ENCODE peak calls at places on chromosomes 3 and 15, in six cellular contexts. One of them, this sample, is unnamed.

GRCh38 chr15:45529613-45530012 is 7.1 kb upstream of the SLC30A4 start:
- DNase-seq in GM12878: no peak
- DNase-seq in A549: no peak
- DNase-seq in endothelial cell of umbilical vein: no peak
- DNase-seq in K562: no peak
- DNase-seq in HepG2: no peak
- DNase-seq in this sample: no peak

GRCh38 chr3:166986000-166986399 is 394.1 kb downstream of the ZBBX start:
- DNase-seq in HepG2: no peak
- DNase-seq in GM12878: no peak
- DNase-seq in A549: no peak
- DNase-seq in endothelial cell of umbilical vein: no peak
- DNase-seq in K562: no peak
- DNase-seq in this sample: no peak

GRCh38 chr3:32256206-32256605 is 17.7 kb downstream of the CMTM8 start:
- DNase-seq in K562: no peak
- DNase-seq in HepG2: no peak
- DNase-seq in endothelial cell of umbilical vein: no peak
- DNase-seq in GM12878: no peak
- DNase-seq in A549: no peak
- DNase-seq in this sample: no peak

GRCh38 chr3:154214320-154214719 is 93.1 kb downstream of the ARHGEF26 start:
- DNase-seq in HepG2: no peak
- DNase-seq in A549: no peak
- DNase-seq in endothelial cell of umbilical vein: no peak
- DNase-seq in GM12878: no peak
- DNase-seq in K562: no peak
- DNase-seq in this sample: no peak

GRCh38 chr3:193548406-193548805 is 6.3 kb downstream of the ATP13A4 start:
- DNase-seq in A549: no peak
- DNase-seq in endothelial cell of umbilical vein: no peak
- DNase-seq in HepG2: no peak
- DNase-seq in GM12878: no peak
- DNase-seq in K562: no peak
- DNase-seq in this sample: no peak

GRCh38 chr3:108223928-108224327 is 1.7 kb upstream of the IFT57 start:
- DNase-seq in GM12878: no peak
- DNase-seq in K562: no peak
- DNase-seq in endothelial cell of umbilical vein: peak
- DNase-seq in HepG2: no peak
- DNase-seq in A549: no peak
- DNase-seq in this sample: peak

GRCh38 chr3:127675651-127676391 is 3.1 kb downstream of the ABTB1 start:
- DNase-seq in A549: no peak
- DNase-seq in GM12878: no peak
- DNase-seq in endothelial cell of umbilical vein: no peak
- DNase-seq in HepG2: no peak
- DNase-seq in K562: no peak
- DNase-seq in this sample: no peak

GRCh38 chr3:126948980-126949535 is 33.9 kb upstream of the PLXNA1 start:
- DNase-seq in HepG2: no peak
- DNase-seq in endothelial cell of umbilical vein: no peak
- DNase-seq in GM12878: no peak
- DNase-seq in K562: no peak
- DNase-seq in A549: no peak
- DNase-seq in this sample: no peak

GRCh38 chr3:24067483-24067882 is 122.4 kb downstream of the NR1D2 start:
- DNase-seq in HepG2: no peak
- DNase-seq in endothelial cell of umbilical vein: no peak
- DNase-seq in K562: no peak
- DNase-seq in GM12878: no peak
- DNase-seq in A549: no peak
- DNase-seq in this sample: no peak

GRCh38 chr15:77606142-77607034 is 26.3 kb downstream of the LINGO1 start:
- DNase-seq in HepG2: no peak
- DNase-seq in K562: peak
- DNase-seq in endothelial cell of umbilical vein: peak
- DNase-seq in GM12878: no peak
- DNase-seq in A549: no peak
- DNase-seq in this sample: peak

GRCh38 chr3:39346785-39347585 is 17.5 kb downstream of the CCR8 start:
- DNase-seq in A549: no peak
- DNase-seq in GM12878: no peak
- DNase-seq in endothelial cell of umbilical vein: no peak
- DNase-seq in K562: no peak
- DNase-seq in HepG2: no peak
- DNase-seq in this sample: no peak

GRCh38 chr3:149373235-149374125 is 4.0 kb downstream of the TM4SF1 start:
- DNase-seq in K562: no peak
- DNase-seq in GM12878: no peak
- DNase-seq in A549: peak
- DNase-seq in HepG2: peak
- DNase-seq in endothelial cell of umbilical vein: peak
- DNase-seq in this sample: peak

GRCh38 chr3:134029734-134030381 is at the start of gene SLCO2A1:
- DNase-seq in K562: no peak
- DNase-seq in A549: no peak
- DNase-seq in GM12878: no peak
- DNase-seq in endothelial cell of umbilical vein: peak
- DNase-seq in HepG2: no peak
- DNase-seq in this sample: peak

GRCh38 chr3:51817375-51817774 is 38.3 kb upstream of the IQCF6 start:
- DNase-seq in HepG2: no peak
- DNase-seq in endothelial cell of umbilical vein: no peak
- DNase-seq in K562: no peak
- DNase-seq in GM12878: no peak
- DNase-seq in A549: no peak
- DNase-seq in this sample: no peak

GRCh38 chr15:101479342-101479845 is 10.1 kb downstream of the PCSK6 start:
- DNase-seq in K562: peak
- DNase-seq in endothelial cell of umbilical vein: no peak
- DNase-seq in HepG2: no peak
- DNase-seq in A549: no peak
- DNase-seq in GM12878: no peak
- DNase-seq in this sample: no peak

GRCh38 chr15:70507772-70508351 is 255.5 kb downstream of the UACA start:
- DNase-seq in A549: peak
- DNase-seq in GM12878: no peak
- DNase-seq in K562: no peak
- DNase-seq in endothelial cell of umbilical vein: peak
- DNase-seq in HepG2: peak
- DNase-seq in this sample: peak

GRCh38 chr3:172061724-172062184 is 22.4 kb downstream of the FNDC3B start:
- DNase-seq in K562: no peak
- DNase-seq in GM12878: peak
- DNase-seq in A549: peak
- DNase-seq in HepG2: peak
- DNase-seq in endothelial cell of umbilical vein: peak
- DNase-seq in this sample: peak

GRCh38 chr3:128473180-128473519 is 6.5 kb upstream of the DNAJB8 start:
- DNase-seq in endothelial cell of umbilical vein: no peak
- DNase-seq in A549: no peak
- DNase-seq in HepG2: no peak
- DNase-seq in GM12878: no peak
- DNase-seq in K562: no peak
- DNase-seq in this sample: no peak

GRCh38 chr3:18649666-18650363 is 224.7 kb upstream of the SATB1 start:
- DNase-seq in A549: no peak
- DNase-seq in GM12878: peak
- DNase-seq in endothelial cell of umbilical vein: no peak
- DNase-seq in K562: no peak
- DNase-seq in HepG2: no peak
- DNase-seq in this sample: no peak

GRCh38 chr3:122671543-122671942 is 9.1 kb upstream of the PARP14 start:
- DNase-seq in HepG2: no peak
- DNase-seq in A549: no peak
- DNase-seq in GM12878: no peak
- DNase-seq in endothelial cell of umbilical vein: no peak
- DNase-seq in K562: no peak
- DNase-seq in this sample: no peak

GRCh38 chr3:144119611-144120010 is 148.0 kb downstream of the DIPK2A start:
- DNase-seq in endothelial cell of umbilical vein: no peak
- DNase-seq in HepG2: no peak
- DNase-seq in GM12878: no peak
- DNase-seq in A549: no peak
- DNase-seq in K562: no peak
- DNase-seq in this sample: no peak

GRCh38 chr15:94004697-94005096 is 226.7 kb upstream of the MCTP2 start:
- DNase-seq in HepG2: no peak
- DNase-seq in K562: no peak
- DNase-seq in endothelial cell of umbilical vein: no peak
- DNase-seq in GM12878: no peak
- DNase-seq in A549: no peak
- DNase-seq in this sample: no peak

GRCh38 chr15:89982315-89983055 is 18.6 kb upstream of the ZNF710 start:
- DNase-seq in endothelial cell of umbilical vein: no peak
- DNase-seq in A549: no peak
- DNase-seq in HepG2: no peak
- DNase-seq in K562: no peak
- DNase-seq in GM12878: no peak
- DNase-seq in this sample: no peak

GRCh38 chr3:133387341-133387740 is 12.5 kb upstream of the BFSP2 start:
- DNase-seq in endothelial cell of umbilical vein: no peak
- DNase-seq in HepG2: no peak
- DNase-seq in GM12878: no peak
- DNase-seq in K562: no peak
- DNase-seq in A549: no peak
- DNase-seq in this sample: no peak

GRCh38 chr3:105022813-105023212 is 343.9 kb upstream of the ALCAM start:
- DNase-seq in endothelial cell of umbilical vein: no peak
- DNase-seq in HepG2: no peak
- DNase-seq in A549: no peak
- DNase-seq in GM12878: no peak
- DNase-seq in K562: no peak
- DNase-seq in this sample: no peak

GRCh38 chr3:14480207-14481017 is 59.7 kb downstream of the GRIP2 start:
- DNase-seq in K562: no peak
- DNase-seq in A549: no peak
- DNase-seq in endothelial cell of umbilical vein: peak
- DNase-seq in HepG2: no peak
- DNase-seq in GM12878: no peak
- DNase-seq in this sample: no peak

GRCh38 chr3:66633564-66633963 is 132.7 kb upstream of the LRIG1 start:
- DNase-seq in GM12878: no peak
- DNase-seq in A549: no peak
- DNase-seq in K562: no peak
- DNase-seq in HepG2: no peak
- DNase-seq in endothelial cell of umbilical vein: no peak
- DNase-seq in this sample: no peak

GRCh38 chr3:66625464-66626216 is 124.8 kb upstream of the LRIG1 start:
- DNase-seq in K562: no peak
- DNase-seq in endothelial cell of umbilical vein: no peak
- DNase-seq in A549: no peak
- DNase-seq in GM12878: no peak
- DNase-seq in HepG2: no peak
- DNase-seq in this sample: no peak

GRCh38 chr3:66633982-66634381 is 133.2 kb upstream of the LRIG1 start:
- DNase-seq in endothelial cell of umbilical vein: no peak
- DNase-seq in HepG2: no peak
- DNase-seq in A549: no peak
- DNase-seq in GM12878: no peak
- DNase-seq in K562: no peak
- DNase-seq in this sample: no peak

DNA sequence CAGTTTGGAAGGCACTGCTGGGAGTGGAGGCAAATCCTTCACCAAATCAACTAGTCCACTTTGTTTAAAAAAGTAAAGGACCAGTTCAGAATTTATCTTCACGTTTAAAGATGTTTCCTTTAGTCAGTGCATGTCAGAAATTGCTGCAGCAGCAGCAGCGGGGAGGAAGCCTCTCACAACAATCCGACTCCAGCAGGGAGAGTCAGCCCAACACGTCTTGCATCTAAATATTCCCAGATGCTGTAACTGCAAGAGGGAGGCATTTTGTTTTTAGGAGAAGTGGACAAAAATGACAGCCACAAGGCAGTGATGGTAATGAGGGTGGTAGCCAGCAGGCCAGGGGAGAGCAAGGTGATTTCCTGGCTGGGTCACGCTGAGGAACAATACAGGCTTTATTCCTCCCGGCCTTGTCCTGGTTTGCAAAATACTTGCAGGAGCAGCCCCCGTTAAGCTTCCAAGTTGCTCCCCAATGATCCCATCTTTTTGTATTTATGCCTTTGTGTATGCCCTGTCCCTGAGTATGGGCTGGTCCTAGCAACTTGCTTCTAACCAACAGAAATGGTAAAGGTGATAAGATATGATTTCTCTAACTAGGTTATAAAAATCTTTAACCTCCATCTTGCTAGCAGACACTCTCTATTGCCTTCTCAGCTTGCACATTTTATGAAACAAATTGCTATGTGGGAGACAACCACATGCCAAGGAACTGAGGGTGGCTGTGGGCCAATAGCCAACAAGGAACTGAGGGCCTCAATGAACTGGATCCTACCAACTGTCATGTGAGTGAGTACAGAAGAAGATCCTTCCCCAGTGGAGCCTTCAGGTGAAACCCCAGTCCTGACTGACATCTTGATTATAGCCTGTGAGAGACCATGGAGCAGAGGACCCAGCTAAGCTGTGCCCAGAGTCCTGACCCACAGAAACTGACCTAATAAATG is 128.9 kb upstream of the LRIG1 start:
- DNase-seq in HepG2: no peak
- DNase-seq in A549: no peak
- DNase-seq in endothelial cell of umbilical vein: no peak
- DNase-seq in K562: no peak
- DNase-seq in GM12878: no peak
- DNase-seq in this sample: no peak
- H3K4me3 ChIP-seq in HepG2: no peak
- H3K4me3 ChIP-seq in A549: no peak
- H3K4me3 ChIP-seq in endothelial cell of umbilical vein: no peak
- H3K4me3 ChIP-seq in K562: no peak
- H3K4me3 ChIP-seq in GM12878: no peak
- H3K4me3 ChIP-seq in this sample: no peak

GRCh38 chr3:112027839-112028238 is 6.7 kb upstream of the TMPRSS7 start:
- DNase-seq in K562: no peak
- DNase-seq in HepG2: no peak
- DNase-seq in GM12878: no peak
- DNase-seq in A549: no peak
- DNase-seq in endothelial cell of umbilical vein: no peak
- DNase-seq in this sample: no peak
- TF ChIP-seq MYC in K562: no peak
- TF ChIP-seq MYC in HepG2: no peak
- TF ChIP-seq MYC in GM12878: no peak
- TF ChIP-seq MYC in A549: no peak
- TF ChIP-seq MYC in endothelial cell of umbilical vein: no peak
- TF ChIP-seq MYC in this sample: no peak

GRCh38 chr3:49358217-49358883 is at the start of gene GPX1:
- DNase-seq in endothelial cell of umbilical vein: peak
- DNase-seq in K562: no peak
- DNase-seq in HepG2: peak
- DNase-seq in GM12878: peak
- DNase-seq in A549: peak
- DNase-seq in this sample: peak
- TF ChIP-seq POLR2A in endothelial cell of umbilical vein: peak
- TF ChIP-seq POLR2A in K562: peak
- TF ChIP-seq POLR2A in HepG2: peak
- TF ChIP-seq POLR2A in GM12878: peak
- TF ChIP-seq POLR2A in A549: peak
- TF ChIP-seq POLR2A in this sample: peak

GRCh38 chr15:34154725-34155204 is 52.9 kb downstream of the PGBD4 start:
- DNase-seq in endothelial cell of umbilical vein: no peak
- DNase-seq in HepG2: no peak
- DNase-seq in A549: peak
- DNase-seq in GM12878: no peak
- DNase-seq in K562: no peak
- DNase-seq in this sample: peak
- H3K4me3 ChIP-seq in endothelial cell of umbilical vein: no peak
- H3K4me3 ChIP-seq in HepG2: no peak
- H3K4me3 ChIP-seq in A549: no peak
- H3K4me3 ChIP-seq in GM12878: no peak
- H3K4me3 ChIP-seq in K562: no peak
- H3K4me3 ChIP-seq in this sample: no peak